ENCODE peak calls at places on chromosomes 5 and 9, in four cellular contexts. N is stimulated activated CD4-positive, alpha-beta T cell treated with anti-CD3 and anti-CD28 coated beads, TNF-alpha, amount 100 ng/mL, for 1 hour; D is uterus; M is activated CD4-positive, alpha-beta memory T cell treated with anti-CD3 and anti-CD28 coated beads, Interleukin-2, amount 10 ng/mL, durations not matched to agents 7 days and 5 days. G is an unnamed sample.

GRCh38 chr5:31638286-31638685 is 645 bp upstream of the PDZD2 start:
- DNase-seq in N (no peak), D (peak; percentile 34), M (no peak), G (no peak)

GRCh38 chr9:121577201-121577600 is 74.2 kb upstream of the DAB2IP start:
- DNase-seq in N (no peak), D (peak; percentile 52), M (no peak), G (no peak)

GRCh38 chr5:62093981-62094380 is 212.0 kb upstream of the KIF2A start:
- DNase-seq in N (no peak), M (no peak), D (no peak), G (no peak)

GRCh38 chr9:16031971-16032370 is 479.1 kb downstream of the CCDC171 start:
- DNase-seq in M (no peak), N (no peak), D (no peak), G (no peak)

GRCh38 chr5:157172408-157172807 is 6.3 kb upstream of the GARIN3 start:
- DNase-seq in D (no peak), N (peak; percentile 65), M (peak; percentile 85), G (no peak)

GRCh38 chr5:63175850-63176249 is 597.2 kb downstream of the LRRC70 start:
- DNase-seq in M (no peak), D (no peak), N (no peak), G (no peak)

GRCh38 chr9:137300607-137301085 is 1.4 kb downstream of the NRARP start:
- DNase-seq in M (no peak), N (no peak), D (no peak), G (no peak)

GRCh38 chr5:61673007-61673735 is 341.1 kb downstream of the ZSWIM6 start:
- DNase-seq in M (no peak), D (no peak), N (no peak), G (peak; percentile 62)

GRCh38 chr9:123482295-123482970 is 126.4 kb downstream of the CRB2 start:
- DNase-seq in M (no peak), N (no peak), D (no peak), G (no peak)

GRCh38 chr5:23820764-23821471 is 313.5 kb downstream of the PRDM9 start:
- DNase-seq in N (no peak), D (no peak), M (no peak), G (no peak)

GRCh38 chr5:136014049-136014516 is 14.7 kb upstream of the TGFBI start:
- DNase-seq in M (no peak), D (no peak), N (no peak), G (no peak)

GRCh38 chr5:72392326-72392733 is 72.2 kb downstream of the PTCD2 start:
- DNase-seq in D (no peak), M (no peak), N (no peak), G (no peak)

GRCh38 chr9:32524558-32525461 is 1.2 kb downstream of the RIGI start:
- DNase-seq in N (no peak), M (peak; percentile 44), D (no peak), G (no peak)

GRCh38 chr5:149420509-149421371 is 41.6 kb upstream of the IL17B start:
- DNase-seq in D (peak; percentile 77), N (no peak), M (no peak), G (no peak)

GRCh38 chr5:93830893-93831292 is 89.5 kb upstream of the POU5F2 start:
- DNase-seq in N (no peak), M (no peak), D (no peak), G (no peak)

GRCh38 chr9:20658677-20659473 is 25.2 kb upstream of the FOCAD start:
- DNase-seq in M (peak; percentile 19), N (no peak), D (no peak), G (no peak)

GRCh38 chr5:136040746-136041415 is 12.1 kb downstream of the TGFBI start:
- DNase-seq in M (no peak), D (no peak), N (no peak), G (no peak)

GRCh38 chr9:131405429-131405828 is 11.5 kb downstream of the PRRC2B start:
- DNase-seq in N (no peak), D (no peak), M (no peak), G (no peak)

GRCh38 chr5:55205001-55205400 is 22.1 kb downstream of the MCIDAS start:
- DNase-seq in M (no peak), N (no peak), D (no peak), G (no peak)

GRCh38 chr5:97388794-97389193 is 205.7 kb upstream of the RIOK2 start:
- DNase-seq in M (no peak), D (no peak), N (no peak), G (no peak)

GRCh38 chr5:66440202-66440680 is 156.0 kb upstream of the MAST4 start:
- DNase-seq in D (peak; percentile 62), N (no peak), M (no peak), G (no peak)

GRCh38 chr9:15873573-15874177 is 320.8 kb downstream of the CCDC171 start:
- DNase-seq in D (no peak), N (no peak), M (no peak), G (no peak)

GRCh38 chr9:99040911-99041582 is 63.9 kb upstream of the TGFBR1 start:
- DNase-seq in D (no peak), N (no peak), M (no peak), G (no peak)

GRCh38 chr9:134221273-134222017 is 57.1 kb upstream of the RNU6ATAC start:
- DNase-seq in D (no peak), N (no peak), M (no peak), G (no peak)

GRCh38 chr5:35377653-35378052 is 147.4 kb upstream of the PRLR start:
- DNase-seq in M (no peak), N (no peak), D (no peak), G (no peak)

GRCh38 chr9:126088336-126088735 is 238.3 kb upstream of the MVB12B start:
- DNase-seq in M (no peak), D (no peak), N (no peak), G (no peak)

GRCh38 chr9:121285835-121286687 is 18.1 kb downstream of the GSN start:
- DNase-seq in N (no peak), D (peak; percentile 67), M (no peak), G (no peak)

GRCh38 chr9:134452728-134453127 is 126.5 kb downstream of the RXRA start:
- DNase-seq in M (no peak), D (no peak), N (no peak), G (no peak)

GRCh38 chr9:93129691-93130500 is 4.2 kb downstream of the NINJ1 start:
- DNase-seq in M (no peak), N (no peak), D (no peak), G (no peak)

GRCh38 chr5:133703935-133704334 is 91.6 kb upstream of the FSTL4 start:
- DNase-seq in M (no peak), N (no peak), D (no peak), G (no peak)

GRCh38 chr5:110085826-110086225 is 396.1 kb downstream of the MAN2A1 start:
- DNase-seq in N (no peak), M (no peak), D (no peak), G (no peak)

G was measured in ureter.